ENCODE peak calls at places on chromosomes 5 and 9, in six cellular contexts. One of them, this sample, is unnamed.

GRCh38 chr5:125005287-125005686 is 258.8 kb upstream of the ZNF608 start:
- DNase-seq in H7: no peak
- DNase-seq in CD4-positive, CD25-positive, alpha-beta regulatory T cell: no peak
- DNase-seq in LNCaP clone FGC: no peak
- DNase-seq in HCT116: no peak
- DNase-seq in heart left ventricle: no peak
- DNase-seq in this sample: no peak

GRCh38 chr5:58088941-58089340 is 370.9 kb downstream of the PLK2 start:
- DNase-seq in H7: no peak
- DNase-seq in CD4-positive, CD25-positive, alpha-beta regulatory T cell: no peak
- DNase-seq in LNCaP clone FGC: no peak
- DNase-seq in HCT116: no peak
- DNase-seq in heart left ventricle: no peak
- DNase-seq in this sample: no peak

GRCh38 chr9:133740891-133741290 is 2.7 kb upstream of the SARDH start:
- DNase-seq in H7: peak; percentile 13
- DNase-seq in CD4-positive, CD25-positive, alpha-beta regulatory T cell: no peak
- DNase-seq in LNCaP clone FGC: no peak
- DNase-seq in HCT116: no peak
- DNase-seq in heart left ventricle: no peak
- DNase-seq in this sample: no peak

GRCh38 chr5:31982661-31983060 is 191.5 kb downstream of the GOLPH3 start:
- DNase-seq in H7: no peak
- DNase-seq in CD4-positive, CD25-positive, alpha-beta regulatory T cell: no peak
- DNase-seq in LNCaP clone FGC: no peak
- DNase-seq in HCT116: no peak
- DNase-seq in heart left ventricle: no peak
- DNase-seq in this sample: no peak

GRCh38 chr9:24708808-24709207 is 163.1 kb upstream of the IZUMO3 start:
- DNase-seq in H7: no peak
- DNase-seq in CD4-positive, CD25-positive, alpha-beta regulatory T cell: no peak
- DNase-seq in LNCaP clone FGC: no peak
- DNase-seq in HCT116: no peak
- DNase-seq in heart left ventricle: no peak
- DNase-seq in this sample: no peak

GRCh38 chr9:5798581-5798980 is 34.3 kb downstream of the ERMP1 start:
- DNase-seq in H7: no peak
- DNase-seq in CD4-positive, CD25-positive, alpha-beta regulatory T cell: no peak
- DNase-seq in LNCaP clone FGC: no peak
- DNase-seq in HCT116: no peak
- DNase-seq in heart left ventricle: no peak
- DNase-seq in this sample: no peak

GRCh38 chr9:75483636-75484035 is 395.3 kb downstream of the OSTF1 start:
- DNase-seq in H7: no peak
- DNase-seq in CD4-positive, CD25-positive, alpha-beta regulatory T cell: no peak
- DNase-seq in LNCaP clone FGC: no peak
- DNase-seq in HCT116: no peak
- DNase-seq in heart left ventricle: no peak
- DNase-seq in this sample: no peak

GRCh38 chr5:130277522-130277921 is 373.3 kb downstream of the CHSY3 start:
- DNase-seq in H7: no peak
- DNase-seq in CD4-positive, CD25-positive, alpha-beta regulatory T cell: no peak
- DNase-seq in LNCaP clone FGC: no peak
- DNase-seq in HCT116: no peak
- DNase-seq in heart left ventricle: no peak
- DNase-seq in this sample: no peak

GRCh38 chr9:133158695-133159094 is 5.0 kb downstream of the GBGT1 start:
- DNase-seq in H7: no peak
- DNase-seq in CD4-positive, CD25-positive, alpha-beta regulatory T cell: no peak
- DNase-seq in LNCaP clone FGC: no peak
- DNase-seq in HCT116: no peak
- DNase-seq in heart left ventricle: no peak
- DNase-seq in this sample: no peak

GRCh38 chr5:115414406-115415142 is 118.1 kb upstream of the CCDC112 start:
- DNase-seq in H7: no peak
- DNase-seq in CD4-positive, CD25-positive, alpha-beta regulatory T cell: no peak
- DNase-seq in LNCaP clone FGC: no peak
- DNase-seq in HCT116: no peak
- DNase-seq in heart left ventricle: no peak
- DNase-seq in this sample: no peak

GRCh38 chr9:121201045-121201737 is 478 bp downstream of the RAB14 start:
- DNase-seq in H7: peak; percentile 75
- DNase-seq in CD4-positive, CD25-positive, alpha-beta regulatory T cell: peak; percentile 45
- DNase-seq in LNCaP clone FGC: no peak
- DNase-seq in HCT116: no peak
- DNase-seq in heart left ventricle: peak; percentile 62
- DNase-seq in this sample: peak; percentile 83

GRCh38 chr5:119366537-119366874 is 10.7 kb downstream of the TNFAIP8 start:
- DNase-seq in H7: no peak
- DNase-seq in CD4-positive, CD25-positive, alpha-beta regulatory T cell: no peak
- DNase-seq in LNCaP clone FGC: no peak
- DNase-seq in HCT116: no peak
- DNase-seq in heart left ventricle: no peak
- DNase-seq in this sample: no peak

GRCh38 chr9:98134702-98135557 is 15.9 kb upstream of the TRIM14 start:
- DNase-seq in H7: no peak
- DNase-seq in CD4-positive, CD25-positive, alpha-beta regulatory T cell: no peak
- DNase-seq in LNCaP clone FGC: no peak
- DNase-seq in HCT116: no peak
- DNase-seq in heart left ventricle: no peak
- DNase-seq in this sample: no peak

GRCh38 chr9:89428901-89429890 is 68.7 kb downstream of the SEMA4D start:
- DNase-seq in H7: peak; percentile 91
- DNase-seq in CD4-positive, CD25-positive, alpha-beta regulatory T cell: peak; percentile 75
- DNase-seq in LNCaP clone FGC: no peak
- DNase-seq in HCT116: no peak
- DNase-seq in heart left ventricle: no peak
- DNase-seq in this sample: no peak

GRCh38 chr5:122705876-122706275 is 69.0 kb upstream of the SNX2 start:
- DNase-seq in H7: no peak
- DNase-seq in CD4-positive, CD25-positive, alpha-beta regulatory T cell: no peak
- DNase-seq in LNCaP clone FGC: no peak
- DNase-seq in HCT116: no peak
- DNase-seq in heart left ventricle: no peak
- DNase-seq in this sample: no peak

GRCh38 chr5:72951850-72952468 is 3.9 kb upstream of the FCHO2 start:
- DNase-seq in H7: no peak
- DNase-seq in CD4-positive, CD25-positive, alpha-beta regulatory T cell: no peak
- DNase-seq in LNCaP clone FGC: no peak
- DNase-seq in HCT116: peak; percentile 70
- DNase-seq in heart left ventricle: no peak
- DNase-seq in this sample: no peak

GRCh38 chr5:110354896-110355295 is 371.6 kb downstream of the TMEM232 start:
- DNase-seq in H7: no peak
- DNase-seq in CD4-positive, CD25-positive, alpha-beta regulatory T cell: no peak
- DNase-seq in LNCaP clone FGC: no peak
- DNase-seq in HCT116: no peak
- DNase-seq in heart left ventricle: no peak
- DNase-seq in this sample: peak; percentile 44

GRCh38 chr9:26034776-26035175 is 356.5 kb upstream of the TUSC1 start:
- DNase-seq in H7: no peak
- DNase-seq in CD4-positive, CD25-positive, alpha-beta regulatory T cell: no peak
- DNase-seq in LNCaP clone FGC: no peak
- DNase-seq in HCT116: no peak
- DNase-seq in heart left ventricle: no peak
- DNase-seq in this sample: no peak

GRCh38 chr9:98795295-98795955 is 930 bp downstream of the ANKS6 start:
- DNase-seq in H7: peak; percentile 45
- DNase-seq in CD4-positive, CD25-positive, alpha-beta regulatory T cell: no peak
- DNase-seq in LNCaP clone FGC: no peak
- DNase-seq in HCT116: no peak
- DNase-seq in heart left ventricle: no peak
- DNase-seq in this sample: no peak

GRCh38 chr5:98564836-98565235 is 208.6 kb upstream of the RGMB start:
- DNase-seq in H7: no peak
- DNase-seq in CD4-positive, CD25-positive, alpha-beta regulatory T cell: no peak
- DNase-seq in LNCaP clone FGC: no peak
- DNase-seq in HCT116: no peak
- DNase-seq in heart left ventricle: no peak
- DNase-seq in this sample: no peak

GRCh38 chr5:154162475-154163217 is 27.9 kb upstream of the GALNT10 start:
- DNase-seq in H7: no peak
- DNase-seq in CD4-positive, CD25-positive, alpha-beta regulatory T cell: no peak
- DNase-seq in LNCaP clone FGC: no peak
- DNase-seq in HCT116: no peak
- DNase-seq in heart left ventricle: no peak
- DNase-seq in this sample: no peak

GRCh38 chr9:114899461-114899860 is 30.9 kb downstream of the TNFSF8 start:
- DNase-seq in H7: no peak
- DNase-seq in CD4-positive, CD25-positive, alpha-beta regulatory T cell: no peak
- DNase-seq in LNCaP clone FGC: no peak
- DNase-seq in HCT116: no peak
- DNase-seq in heart left ventricle: no peak
- DNase-seq in this sample: no peak
- H3K4me3 ChIP-seq in H7: no peak overlapping the region
- H3K4me3 ChIP-seq in CD4-positive, CD25-positive, alpha-beta regulatory T cell: peak overlapping the region; percentile 71
- H3K4me3 ChIP-seq in LNCaP clone FGC: no peak overlapping the region
- H3K4me3 ChIP-seq in HCT116: no peak overlapping the region
- H3K4me3 ChIP-seq in heart left ventricle: no peak overlapping the region
- H3K4me3 ChIP-seq in this sample: no peak overlapping the region

GRCh38 chr5:69042915-69043795 is 50.7 kb upstream of the SLC30A5 start:
- DNase-seq in H7: peak; percentile 66
- DNase-seq in CD4-positive, CD25-positive, alpha-beta regulatory T cell: peak; percentile 96
- DNase-seq in LNCaP clone FGC: peak; percentile 89
- DNase-seq in HCT116: peak; percentile 88
- DNase-seq in heart left ventricle: peak; percentile 78
- DNase-seq in this sample: peak; percentile 40

GRCh38 chr5:69038539-69038938 is 55.3 kb upstream of the SLC30A5 start:
- DNase-seq in H7: no peak
- DNase-seq in CD4-positive, CD25-positive, alpha-beta regulatory T cell: no peak
- DNase-seq in LNCaP clone FGC: no peak
- DNase-seq in HCT116: no peak
- DNase-seq in heart left ventricle: no peak
- DNase-seq in this sample: no peak

GRCh38 chr5:69046375-69046957 is 47.3 kb upstream of the SLC30A5 start:
- DNase-seq in H7: no peak
- DNase-seq in CD4-positive, CD25-positive, alpha-beta regulatory T cell: peak; percentile 11
- DNase-seq in LNCaP clone FGC: no peak
- DNase-seq in HCT116: no peak
- DNase-seq in heart left ventricle: no peak
- DNase-seq in this sample: no peak

GRCh38 chr5:69039829-69040228 is 54.0 kb upstream of the SLC30A5 start:
- DNase-seq in H7: no peak
- DNase-seq in CD4-positive, CD25-positive, alpha-beta regulatory T cell: no peak
- DNase-seq in LNCaP clone FGC: no peak
- DNase-seq in HCT116: no peak
- DNase-seq in heart left ventricle: no peak
- DNase-seq in this sample: no peak

DNA sequence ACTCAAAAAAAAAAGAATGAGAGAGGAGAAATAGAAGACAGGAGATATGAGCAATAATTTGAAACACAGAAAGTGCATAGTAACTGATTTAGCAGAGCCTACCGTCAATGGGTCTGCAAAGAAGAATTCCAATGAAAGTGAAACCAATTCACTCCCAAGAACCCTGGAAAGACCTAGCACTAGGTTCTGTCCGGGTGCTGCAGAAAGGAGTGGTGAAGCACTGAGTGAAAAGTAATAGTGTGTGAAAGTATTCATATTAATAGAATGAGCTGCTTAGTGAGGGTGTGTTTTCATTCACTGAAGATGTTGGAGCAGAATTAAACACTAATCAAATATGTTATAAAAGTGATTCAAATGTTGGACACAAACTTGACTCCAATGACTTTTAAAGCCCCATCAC is 51.3 kb upstream of the SLC30A5 start:
- DNase-seq in H7: no peak
- DNase-seq in CD4-positive, CD25-positive, alpha-beta regulatory T cell: no peak
- DNase-seq in LNCaP clone FGC: no peak
- DNase-seq in HCT116: peak; percentile 10
- DNase-seq in heart left ventricle: no peak
- DNase-seq in this sample: no peak
- H3K4me3 ChIP-seq in H7: no peak overlapping the region
- H3K4me3 ChIP-seq in CD4-positive, CD25-positive, alpha-beta regulatory T cell: no peak overlapping the region
- H3K4me3 ChIP-seq in LNCaP clone FGC: no peak overlapping the region
- H3K4me3 ChIP-seq in HCT116: no peak overlapping the region
- H3K4me3 ChIP-seq in heart left ventricle: no peak overlapping the region
- H3K4me3 ChIP-seq in this sample: no peak overlapping the region

GRCh38 chr5:66958126-66958983 is 238.2 kb downstream of the CD180 start:
- DNase-seq in H7: no peak
- DNase-seq in CD4-positive, CD25-positive, alpha-beta regulatory T cell: no peak
- DNase-seq in LNCaP clone FGC: no peak
- DNase-seq in HCT116: no peak
- DNase-seq in heart left ventricle: no peak
- DNase-seq in this sample: no peak

GRCh38 chr5:66958984-66959641 is 237.5 kb downstream of the CD180 start:
- DNase-seq in H7: peak; percentile 18
- DNase-seq in CD4-positive, CD25-positive, alpha-beta regulatory T cell: no peak
- DNase-seq in LNCaP clone FGC: no peak
- DNase-seq in HCT116: no peak
- DNase-seq in heart left ventricle: peak; percentile 31
- DNase-seq in this sample: peak; percentile 75

GRCh38 chr5:66956439-66956838 is 240.2 kb downstream of the CD180 start:
- DNase-seq in H7: no peak
- DNase-seq in CD4-positive, CD25-positive, alpha-beta regulatory T cell: no peak
- DNase-seq in LNCaP clone FGC: no peak
- DNase-seq in HCT116: no peak
- DNase-seq in heart left ventricle: no peak
- DNase-seq in this sample: no peak

GRCh38 chr5:66960373-66961137 is 236.0 kb downstream of the CD180 start:
- DNase-seq in H7: peak; percentile 13
- DNase-seq in CD4-positive, CD25-positive, alpha-beta regulatory T cell: no peak
- DNase-seq in LNCaP clone FGC: no peak
- DNase-seq in HCT116: no peak
- DNase-seq in heart left ventricle: no peak
- DNase-seq in this sample: no peak

DNA sequence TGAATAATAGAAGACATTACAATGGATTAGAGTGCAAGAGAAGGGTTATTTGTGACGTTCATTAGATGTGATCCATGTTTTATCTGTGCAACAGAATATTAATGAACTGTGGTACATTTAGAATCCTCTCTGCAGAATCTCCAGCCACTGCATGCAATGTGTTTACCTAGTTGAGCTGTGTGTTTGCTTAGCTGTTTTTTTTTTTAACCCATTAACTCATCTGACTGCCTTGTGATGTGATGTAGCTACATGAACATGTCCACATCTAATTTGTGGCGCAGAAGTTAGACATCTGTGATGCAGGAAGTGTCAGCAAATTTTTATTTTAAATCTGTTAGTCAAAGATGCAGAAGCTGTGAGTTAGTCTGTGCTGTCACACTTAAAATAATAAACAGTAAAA is 236.9 kb downstream of the CD180 start:
- DNase-seq in H7: no peak
- DNase-seq in CD4-positive, CD25-positive, alpha-beta regulatory T cell: no peak
- DNase-seq in LNCaP clone FGC: no peak
- DNase-seq in HCT116: no peak
- DNase-seq in heart left ventricle: no peak
- DNase-seq in this sample: no peak
- H3K4me3 ChIP-seq in H7: no peak overlapping the region
- H3K4me3 ChIP-seq in CD4-positive, CD25-positive, alpha-beta regulatory T cell: no peak overlapping the region
- H3K4me3 ChIP-seq in LNCaP clone FGC: no peak overlapping the region
- H3K4me3 ChIP-seq in HCT116: no peak overlapping the region
- H3K4me3 ChIP-seq in heart left ventricle: peak overlapping the region; percentile 33
- H3K4me3 ChIP-seq in this sample: peak overlapping the region; percentile 71

GRCh38 chr5:96214442-96215197 is 218.4 kb downstream of the PCSK1 start:
- DNase-seq in H7: no peak
- DNase-seq in CD4-positive, CD25-positive, alpha-beta regulatory T cell: no peak
- DNase-seq in LNCaP clone FGC: no peak
- DNase-seq in HCT116: no peak
- DNase-seq in heart left ventricle: no peak
- DNase-seq in this sample: no peak
- H3K4me3 ChIP-seq in H7: no peak overlapping the region
- H3K4me3 ChIP-seq in CD4-positive, CD25-positive, alpha-beta regulatory T cell: no peak overlapping the region
- H3K4me3 ChIP-seq in LNCaP clone FGC: no peak overlapping the region
- H3K4me3 ChIP-seq in HCT116: no peak overlapping the region
- H3K4me3 ChIP-seq in heart left ventricle: no peak overlapping the region
- H3K4me3 ChIP-seq in this sample: no peak overlapping the region

GRCh38 chr5:139912158-139912557 is 116.5 kb downstream of the PSD2 start:
- DNase-seq in H7: no peak
- DNase-seq in CD4-positive, CD25-positive, alpha-beta regulatory T cell: no peak
- DNase-seq in LNCaP clone FGC: no peak
- DNase-seq in HCT116: no peak
- DNase-seq in heart left ventricle: no peak
- DNase-seq in this sample: no peak
- H3K4me3 ChIP-seq in H7: no peak overlapping the region
- H3K4me3 ChIP-seq in CD4-positive, CD25-positive, alpha-beta regulatory T cell: no peak overlapping the region
- H3K4me3 ChIP-seq in LNCaP clone FGC: no peak overlapping the region
- H3K4me3 ChIP-seq in HCT116: no peak overlapping the region
- H3K4me3 ChIP-seq in heart left ventricle: no peak overlapping the region
- H3K4me3 ChIP-seq in this sample: no peak overlapping the region